ENCODE peak calls at places on chromosomes 12 and 14, in five cellular contexts. One of them, this sample, is unnamed.

GRCh38 chr12:126354633-126355032 is 1289.4 kb downstream of the AACS start:
- DNase-seq in OCI-M1: no peak
- DNase-seq in EL: no peak
- DNase-seq in RCC 7860: no peak
- DNase-seq in stimulated activated CD8-positive, alpha-beta memory T cell treated with anti-CD3 and anti-CD28 coated beads, Interleukin-4, amount 100 ng/mL, for 1 hour: no peak
- DNase-seq in this sample: no peak

GRCh38 chr14:93538411-93538810 is 107.7 kb downstream of the UNC79 start:
- DNase-seq in stimulated activated CD8-positive, alpha-beta memory T cell treated with anti-CD3 and anti-CD28 coated beads, Interleukin-4, amount 100 ng/mL, for 1 hour: no peak
- DNase-seq in RCC 7860: no peak
- DNase-seq in OCI-M1: no peak
- DNase-seq in EL: no peak
- DNase-seq in this sample: no peak

GRCh38 chr14:66916421-66916820 is 272.8 kb upstream of the GARIN2 start:
- DNase-seq in OCI-M1: no peak
- DNase-seq in RCC 7860: no peak
- DNase-seq in stimulated activated CD8-positive, alpha-beta memory T cell treated with anti-CD3 and anti-CD28 coated beads, Interleukin-4, amount 100 ng/mL, for 1 hour: no peak
- DNase-seq in EL: no peak
- DNase-seq in this sample: no peak

GRCh38 chr12:96981053-96981452 is 74.0 kb downstream of the NEDD1 start:
- DNase-seq in EL: peak
- DNase-seq in stimulated activated CD8-positive, alpha-beta memory T cell treated with anti-CD3 and anti-CD28 coated beads, Interleukin-4, amount 100 ng/mL, for 1 hour: no peak
- DNase-seq in OCI-M1: no peak
- DNase-seq in RCC 7860: peak
- DNase-seq in this sample: peak

GRCh38 chr12:95396849-95397498 is 77.0 kb upstream of the METAP2 start:
- DNase-seq in RCC 7860: no peak
- DNase-seq in OCI-M1: peak
- DNase-seq in stimulated activated CD8-positive, alpha-beta memory T cell treated with anti-CD3 and anti-CD28 coated beads, Interleukin-4, amount 100 ng/mL, for 1 hour: no peak
- DNase-seq in EL: peak
- DNase-seq in this sample: no peak

GRCh38 chr14:63454863-63455622 is 88.1 kb downstream of the PPP2R5E start:
- DNase-seq in RCC 7860: peak
- DNase-seq in OCI-M1: peak
- DNase-seq in EL: peak
- DNase-seq in stimulated activated CD8-positive, alpha-beta memory T cell treated with anti-CD3 and anti-CD28 coated beads, Interleukin-4, amount 100 ng/mL, for 1 hour: no peak
- DNase-seq in this sample: no peak

GRCh38 chr12:46382425-46382973 is 9.9 kb upstream of the SLC38A2 start:
- DNase-seq in RCC 7860: no peak
- DNase-seq in stimulated activated CD8-positive, alpha-beta memory T cell treated with anti-CD3 and anti-CD28 coated beads, Interleukin-4, amount 100 ng/mL, for 1 hour: no peak
- DNase-seq in EL: no peak
- DNase-seq in OCI-M1: no peak
- DNase-seq in this sample: no peak

GRCh38 chr14:106372870-106373657 is 846.7 kb downstream of the TMEM121 start:
- DNase-seq in OCI-M1: peak
- DNase-seq in RCC 7860: no peak
- DNase-seq in EL: no peak
- DNase-seq in stimulated activated CD8-positive, alpha-beta memory T cell treated with anti-CD3 and anti-CD28 coated beads, Interleukin-4, amount 100 ng/mL, for 1 hour: peak
- DNase-seq in this sample: peak

GRCh38 chr12:53200458-53201169 is 6.4 kb downstream of the ITGB7 start:
- DNase-seq in stimulated activated CD8-positive, alpha-beta memory T cell treated with anti-CD3 and anti-CD28 coated beads, Interleukin-4, amount 100 ng/mL, for 1 hour: no peak
- DNase-seq in OCI-M1: peak
- DNase-seq in EL: no peak
- DNase-seq in RCC 7860: no peak
- DNase-seq in this sample: no peak

GRCh38 chr14:68658029-68658509 is 134.8 kb downstream of the ZFP36L1 start:
- DNase-seq in OCI-M1: no peak
- DNase-seq in RCC 7860: no peak
- DNase-seq in stimulated activated CD8-positive, alpha-beta memory T cell treated with anti-CD3 and anti-CD28 coated beads, Interleukin-4, amount 100 ng/mL, for 1 hour: no peak
- DNase-seq in EL: no peak
- DNase-seq in this sample: no peak

GRCh38 chr14:33259764-33260163 is 321.1 kb downstream of the NPAS3 start:
- DNase-seq in OCI-M1: no peak
- DNase-seq in EL: no peak
- DNase-seq in RCC 7860: no peak
- DNase-seq in stimulated activated CD8-positive, alpha-beta memory T cell treated with anti-CD3 and anti-CD28 coated beads, Interleukin-4, amount 100 ng/mL, for 1 hour: no peak
- DNase-seq in this sample: no peak

GRCh38 chr12:32139064-32139421 is 32.4 kb downstream of the BICD1 start:
- DNase-seq in EL: peak
- DNase-seq in OCI-M1: no peak
- DNase-seq in stimulated activated CD8-positive, alpha-beta memory T cell treated with anti-CD3 and anti-CD28 coated beads, Interleukin-4, amount 100 ng/mL, for 1 hour: no peak
- DNase-seq in RCC 7860: no peak
- DNase-seq in this sample: no peak

GRCh38 chr12:76879710-76880025 is 849 bp upstream of the CSRP2 start:
- DNase-seq in stimulated activated CD8-positive, alpha-beta memory T cell treated with anti-CD3 and anti-CD28 coated beads, Interleukin-4, amount 100 ng/mL, for 1 hour: no peak
- DNase-seq in EL: no peak
- DNase-seq in RCC 7860: no peak
- DNase-seq in OCI-M1: no peak
- DNase-seq in this sample: no peak

GRCh38 chr12:6734506-6735082 is 10.7 kb downstream of the COPS7A start:
- DNase-seq in EL: no peak
- DNase-seq in RCC 7860: no peak
- DNase-seq in stimulated activated CD8-positive, alpha-beta memory T cell treated with anti-CD3 and anti-CD28 coated beads, Interleukin-4, amount 100 ng/mL, for 1 hour: no peak
- DNase-seq in OCI-M1: no peak
- DNase-seq in this sample: no peak

GRCh38 chr12:101051901-101052550 is 158.0 kb downstream of the SLC5A8 start:
- DNase-seq in stimulated activated CD8-positive, alpha-beta memory T cell treated with anti-CD3 and anti-CD28 coated beads, Interleukin-4, amount 100 ng/mL, for 1 hour: no peak
- DNase-seq in OCI-M1: no peak
- DNase-seq in RCC 7860: peak
- DNase-seq in EL: peak
- DNase-seq in this sample: peak

GRCh38 chr12:126617312-126617711 is 1552.1 kb downstream of the AACS start:
- DNase-seq in RCC 7860: no peak
- DNase-seq in stimulated activated CD8-positive, alpha-beta memory T cell treated with anti-CD3 and anti-CD28 coated beads, Interleukin-4, amount 100 ng/mL, for 1 hour: no peak
- DNase-seq in EL: no peak
- DNase-seq in OCI-M1: peak
- DNase-seq in this sample: no peak

GRCh38 chr12:5739862-5740370 is 205.1 kb downstream of the ANO2 start:
- DNase-seq in RCC 7860: no peak
- DNase-seq in EL: no peak
- DNase-seq in OCI-M1: no peak
- DNase-seq in stimulated activated CD8-positive, alpha-beta memory T cell treated with anti-CD3 and anti-CD28 coated beads, Interleukin-4, amount 100 ng/mL, for 1 hour: no peak
- DNase-seq in this sample: no peak

This sample was measured in kidney glomerular epithelial cell.